ENCODE peak calls at places on chromosomes 12 and 14, in four cellular contexts. S is progenitor cell of endocrine pancreas, F is pons, G is Ammon's horn. P is an unnamed sample.

GRCh38 chr12:98757455-98757854 is 112.4 kb downstream of the APAF1 start:
- DNase-seq in S (no peak), F (no peak), G (no peak), P (no peak)

GRCh38 chr12:115451785-115452736 is 768.1 kb upstream of the TBX3 start:
- DNase-seq in G (peak), F (peak), S (peak), P (no peak)

GRCh38 chr12:24404086-24404815 is 454.8 kb upstream of the SOX5 start:
- DNase-seq in G (no peak), S (no peak), F (no peak), P (no peak)

GRCh38 chr14:64191756-64192155 is 102.4 kb downstream of the ESR2 start:
- DNase-seq in G (no peak), F (no peak), S (no peak), P (peak)

GRCh38 chr12:47844264-47845020 is 24.7 kb upstream of the HDAC7 start:
- DNase-seq in F (no peak), G (no peak), S (no peak), P (no peak)

GRCh38 chr14:94011795-94012194 is 14.3 kb upstream of the OTUB2 start:
- DNase-seq in S (no peak), F (no peak), G (no peak), P (no peak)

GRCh38 chr14:96574633-96575191 is 72.5 kb downstream of the PAPOLA start:
- DNase-seq in S (no peak), F (no peak), G (no peak), P (no peak)

GRCh38 chr12:124024263-124024678 is 51.3 kb downstream of the ZNF664 start:
- DNase-seq in F (no peak), G (no peak), S (no peak), P (no peak)

GRCh38 chr14:83867871-83868270 is 1662.1 kb upstream of the FLRT2 start:
- DNase-seq in G (no peak), S (no peak), F (no peak), P (no peak)

GRCh38 chr12:69779928-69780327 is 41.3 kb downstream of the RAB3IP start:
- DNase-seq in S (no peak), G (peak), F (no peak), P (peak)

GRCh38 chr12:22437031-22437806 is 102.7 kb upstream of the ST8SIA1 start:
- DNase-seq in S (no peak), F (no peak), G (no peak), P (no peak)

GRCh38 chr14:106347890-106348755 is 821.7 kb downstream of the TMEM121 start:
- DNase-seq in S (no peak), F (no peak), G (no peak), P (no peak)

GRCh38 chr12:109721276-109721675 is 7.7 kb downstream of the FAM222A start:
- DNase-seq in F (peak), G (peak), S (no peak), P (no peak)

GRCh38 chr12:39966738-39967137 is 139.1 kb downstream of the SLC2A13 start:
- DNase-seq in G (no peak), F (no peak), S (no peak), P (no peak)

GRCh38 chr12:93851245-93851665 is 174.1 kb downstream of the CRADD start:
- DNase-seq in S (no peak), G (no peak), F (no peak), P (no peak)

GRCh38 chr14:96130391-96130790 is 74.2 kb upstream of the BDKRB2 start:
- DNase-seq in G (no peak), S (no peak), F (no peak), P (no peak)

GRCh38 chr12:52310622-52311281 is 10.4 kb downstream of the KRT83 start:
- DNase-seq in S (no peak), G (no peak), F (no peak), P (peak)

GRCh38 chr12:93060666-93061413 is 131.7 kb upstream of the EEA1 start:
- DNase-seq in G (peak), F (peak), S (no peak), P (no peak)

GRCh38 chr14:105485720-105486332 is 860 bp upstream of the CRIP1 start:
- DNase-seq in S (no peak), F (no peak), G (no peak), P (no peak)

GRCh38 chr14:95389471-95390011 is 69.8 kb upstream of the CLMN start:
- DNase-seq in S (no peak), G (no peak), F (no peak), P (no peak)

GRCh38 chr14:52080817-52081755 is 12.2 kb upstream of the NID2 start:
- DNase-seq in G (no peak), S (no peak), F (no peak), P (peak)

GRCh38 chr12:131007031-131007793 is 53.5 kb downstream of the ADGRD1 start:
- DNase-seq in G (peak), F (peak), S (no peak), P (no peak)

GRCh38 chr14:95699397-95699796 is 13.2 kb downstream of the TCL1B start:
- DNase-seq in F (no peak), S (no peak), G (no peak), P (no peak)

GRCh38 chr12:69655616-69656336 is 43.3 kb downstream of the BEST3 start:
- DNase-seq in F (no peak), G (no peak), S (no peak), P (peak)

GRCh38 chr12:11731455-11731854 is 82.0 kb downstream of the ETV6 start:
- DNase-seq in F (no peak), G (no peak), S (no peak), P (no peak)

GRCh38 chr14:67268456-67269115 is 27.4 kb downstream of the PALS1 start:
- DNase-seq in F (no peak), S (no peak), G (peak), P (no peak)

GRCh38 chr12:120652671-120653435 is 12.4 kb downstream of the CABP1 start:
- DNase-seq in F (peak), S (no peak), G (peak), P (no peak)

GRCh38 chr12:45130881-45131281 is 80.0 kb upstream of the DBX2 start:
- DNase-seq in F (peak), S (peak), G (peak), P (peak)

P was measured in H54.